ENCODE peak calls at places on chromosomes 11 and 22, in eight cellular contexts. One of them, this sample, is unnamed.

GRCh38 chr22:30921108-30921507 is 47.5 kb downstream of the MORC2 start:
- DNase-seq in cardiac muscle cell: no peak
- DNase-seq in uterus: no peak
- DNase-seq in upper lobe of right lung: no peak
- DNase-seq in IMR-90: no peak
- DNase-seq in psoas muscle: no peak
- DNase-seq in fibroblast of lung: no peak
- DNase-seq in pancreas: no peak
- DNase-seq in this sample: no peak

GRCh38 chr11:111046291-111046690 is 199.2 kb upstream of the POU2AF2 start:
- DNase-seq in cardiac muscle cell: no peak
- DNase-seq in uterus: no peak
- DNase-seq in upper lobe of right lung: no peak
- DNase-seq in IMR-90: peak; percentile 12
- DNase-seq in psoas muscle: no peak
- DNase-seq in fibroblast of lung: no peak
- DNase-seq in pancreas: no peak
- DNase-seq in this sample: no peak

GRCh38 chr22:47035443-47035881 is 273.0 kb downstream of the TBC1D22A start:
- DNase-seq in cardiac muscle cell: no peak
- DNase-seq in uterus: no peak
- DNase-seq in upper lobe of right lung: peak; percentile 47
- DNase-seq in IMR-90: no peak
- DNase-seq in psoas muscle: peak; percentile 20
- DNase-seq in fibroblast of lung: peak; percentile 31
- DNase-seq in pancreas: no peak
- DNase-seq in this sample: no peak

GRCh38 chr22:39739338-39740027 is 154.1 kb downstream of the ENTHD1 start:
- DNase-seq in cardiac muscle cell: no peak
- DNase-seq in uterus: no peak
- DNase-seq in upper lobe of right lung: no peak
- DNase-seq in IMR-90: peak; percentile 3
- DNase-seq in psoas muscle: no peak
- DNase-seq in fibroblast of lung: no peak
- DNase-seq in pancreas: no peak
- DNase-seq in this sample: no peak

GRCh38 chr11:94638278-94638901 is 71.2 kb downstream of the PIWIL4 start:
- DNase-seq in cardiac muscle cell: peak; percentile 7
- DNase-seq in uterus: no peak
- DNase-seq in upper lobe of right lung: no peak
- DNase-seq in IMR-90: no peak
- DNase-seq in psoas muscle: no peak
- DNase-seq in fibroblast of lung: no peak
- DNase-seq in pancreas: no peak
- DNase-seq in this sample: peak; percentile 48

GRCh38 chr11:34366522-34366921 is 8.7 kb upstream of the ABTB2 start:
- DNase-seq in cardiac muscle cell: no peak
- DNase-seq in uterus: no peak
- DNase-seq in upper lobe of right lung: no peak
- DNase-seq in IMR-90: no peak
- DNase-seq in psoas muscle: no peak
- DNase-seq in fibroblast of lung: peak; percentile 28
- DNase-seq in pancreas: peak; percentile 44
- DNase-seq in this sample: no peak

GRCh38 chr22:27122561-27122960 is 465.2 kb downstream of the MIAT start:
- DNase-seq in cardiac muscle cell: no peak
- DNase-seq in uterus: no peak
- DNase-seq in upper lobe of right lung: no peak
- DNase-seq in IMR-90: no peak
- DNase-seq in psoas muscle: no peak
- DNase-seq in fibroblast of lung: no peak
- DNase-seq in pancreas: no peak
- DNase-seq in this sample: no peak

GRCh38 chr11:18332302-18332701 is 9.9 kb downstream of the GTF2H1 start:
- DNase-seq in cardiac muscle cell: no peak
- DNase-seq in uterus: no peak
- DNase-seq in upper lobe of right lung: no peak
- DNase-seq in IMR-90: no peak
- DNase-seq in psoas muscle: no peak
- DNase-seq in fibroblast of lung: no peak
- DNase-seq in pancreas: no peak
- DNase-seq in this sample: no peak

GRCh38 chr11:102451041-102451692 is 1.4 kb downstream of the TMEM123 start:
- DNase-seq in cardiac muscle cell: no peak
- DNase-seq in uterus: no peak
- DNase-seq in upper lobe of right lung: no peak
- DNase-seq in IMR-90: no peak
- DNase-seq in psoas muscle: no peak
- DNase-seq in fibroblast of lung: no peak
- DNase-seq in pancreas: no peak
- DNase-seq in this sample: no peak

GRCh38 chr11:73311394-73311869 is 3.4 kb downstream of the ARHGEF17 start:
- DNase-seq in cardiac muscle cell: no peak
- DNase-seq in uterus: no peak
- DNase-seq in upper lobe of right lung: no peak
- DNase-seq in IMR-90: no peak
- DNase-seq in psoas muscle: peak; percentile 39
- DNase-seq in fibroblast of lung: no peak
- DNase-seq in pancreas: no peak
- DNase-seq in this sample: no peak
- H3K4me1 ChIP-seq in cardiac muscle cell: peaks cover 56% of the 10 kb centered on the region
- H3K4me1 ChIP-seq in uterus: peaks cover 1% of the 10 kb centered on the region
- H3K4me1 ChIP-seq in upper lobe of right lung: peaks cover 70% of the 10 kb centered on the region
- H3K4me1 ChIP-seq in IMR-90: peaks cover 51% of the 10 kb centered on the region
- H3K4me1 ChIP-seq in psoas muscle: peaks cover 16% of the 10 kb centered on the region
- H3K4me1 ChIP-seq in fibroblast of lung: peaks cover 31% of the 10 kb centered on the region
- H3K4me1 ChIP-seq in pancreas: peaks cover 6% of the 10 kb centered on the region
- H3K4me1 ChIP-seq in this sample: peaks cover 58% of the 10 kb centered on the region

DNA sequence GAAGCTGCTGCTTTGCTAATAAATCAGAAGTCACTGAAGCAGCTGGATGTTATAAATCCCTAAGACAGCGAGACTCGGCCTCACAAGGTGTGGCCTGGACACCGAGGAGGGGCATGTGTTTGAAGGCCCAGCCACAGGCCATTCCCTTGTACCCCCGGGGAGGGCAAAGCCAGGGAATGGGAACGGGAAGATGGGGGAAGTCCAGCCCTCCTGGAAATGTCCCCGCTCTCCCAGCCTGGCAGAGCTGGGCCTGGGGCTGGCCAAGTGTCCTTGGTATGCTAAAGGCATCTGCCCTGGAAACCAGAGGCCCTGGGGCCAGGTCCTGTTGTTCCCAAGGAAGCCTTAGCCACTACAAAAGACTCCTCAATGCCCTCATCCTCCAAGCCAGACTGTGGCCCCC is 11.2 kb downstream of the CHST1 start:
- DNase-seq in cardiac muscle cell: no peak
- DNase-seq in uterus: no peak
- DNase-seq in upper lobe of right lung: peak; percentile 34
- DNase-seq in IMR-90: no peak
- DNase-seq in psoas muscle: no peak
- DNase-seq in fibroblast of lung: no peak
- DNase-seq in pancreas: no peak
- DNase-seq in this sample: no peak
- H3K4me1 ChIP-seq in cardiac muscle cell: peaks cover 8% of the 10 kb centered on the region
- H3K4me1 ChIP-seq in uterus: no peaks in the 10 kb centered on the region
- H3K4me1 ChIP-seq in upper lobe of right lung: peaks cover 8% of the 10 kb centered on the region
- H3K4me1 ChIP-seq in IMR-90: no peaks in the 10 kb centered on the region
- H3K4me1 ChIP-seq in psoas muscle: peaks cover 20% of the 10 kb centered on the region
- H3K4me1 ChIP-seq in fibroblast of lung: no peaks in the 10 kb centered on the region
- H3K4me1 ChIP-seq in pancreas: no peaks in the 10 kb centered on the region
- H3K4me1 ChIP-seq in this sample: no peaks in the 10 kb centered on the region

GRCh38 chr11:71543866-71544265 is 4.4 kb upstream of the KRTAP5-9 start:
- DNase-seq in cardiac muscle cell: no peak
- DNase-seq in uterus: no peak
- DNase-seq in upper lobe of right lung: no peak
- DNase-seq in IMR-90: no peak
- DNase-seq in psoas muscle: no peak
- DNase-seq in fibroblast of lung: no peak
- DNase-seq in pancreas: no peak
- DNase-seq in this sample: no peak
- H3K4me1 ChIP-seq in cardiac muscle cell: no peaks in the 10 kb centered on the region
- H3K4me1 ChIP-seq in uterus: no peaks in the 10 kb centered on the region
- H3K4me1 ChIP-seq in upper lobe of right lung: no peaks in the 10 kb centered on the region
- H3K4me1 ChIP-seq in IMR-90: no peaks in the 10 kb centered on the region
- H3K4me1 ChIP-seq in psoas muscle: no peaks in the 10 kb centered on the region
- H3K4me1 ChIP-seq in fibroblast of lung: no peaks in the 10 kb centered on the region
- H3K4me1 ChIP-seq in pancreas: no peaks in the 10 kb centered on the region
- H3K4me1 ChIP-seq in this sample: peaks cover 18% of the 10 kb centered on the region

GRCh38 chr11:120211522-120212258 is 858 bp downstream of the OAF start:
- DNase-seq in cardiac muscle cell: no peak
- DNase-seq in uterus: no peak
- DNase-seq in upper lobe of right lung: no peak
- DNase-seq in IMR-90: no peak
- DNase-seq in psoas muscle: no peak
- DNase-seq in fibroblast of lung: no peak
- DNase-seq in pancreas: no peak
- DNase-seq in this sample: no peak
- H3K4me1 ChIP-seq in cardiac muscle cell: no peaks in the 10 kb centered on the region
- H3K4me1 ChIP-seq in uterus: no peaks in the 10 kb centered on the region
- H3K4me1 ChIP-seq in upper lobe of right lung: peaks cover 24% of the 10 kb centered on the region
- H3K4me1 ChIP-seq in IMR-90: peaks cover 20% of the 10 kb centered on the region
- H3K4me1 ChIP-seq in psoas muscle: peaks cover 9% of the 10 kb centered on the region
- H3K4me1 ChIP-seq in fibroblast of lung: peaks cover 19% of the 10 kb centered on the region
- H3K4me1 ChIP-seq in pancreas: peaks cover 59% of the 10 kb centered on the region
- H3K4me1 ChIP-seq in this sample: peaks cover 30% of the 10 kb centered on the region